ENCODE peak calls at places on chromosomes 11 and 22, in eight cellular contexts. X is cardiac fibroblast, Q is fibroblast of lung, B is H9, J is PC-3, R is B cell, M is foreskin fibroblast, K is A673. O is an unnamed sample.

GRCh38 chr11:75593337-75593915 is 31.4 kb downstream of the SERPINH1 start:
- DNase-seq in X (peak; percentile 34), Q (no peak), B (no peak), J (no peak), R (no peak), M (no peak), K (no peak), O (no peak)

GRCh38 chr22:34973016-34973415 is 92.9 kb upstream of the ISX start:
- DNase-seq in X (no peak), Q (peak; percentile 17), B (no peak), J (no peak), R (no peak), M (no peak), K (no peak), O (no peak)

GRCh38 chr22:28714043-28714442 is 27.6 kb downstream of the CHEK2 start:
- DNase-seq in X (no peak), Q (peak; percentile 23), B (no peak), J (no peak), R (no peak), M (no peak), K (no peak), O (no peak)

GRCh38 chr22:31333648-31334047 is 12.5 kb downstream of the PATZ1 start:
- DNase-seq in X (no peak), Q (no peak), B (no peak), J (no peak), R (no peak), M (no peak), K (no peak), O (no peak)

GRCh38 chr11:10355257-10355661 is 50.4 kb downstream of the ADM start:
- DNase-seq in X (peak; percentile 63), Q (peak; percentile 28), B (no peak), J (no peak), R (no peak), M (peak; percentile 81), K (no peak), O (peak; percentile 74)

GRCh38 chr11:3615998-3616397 is 25.8 kb downstream of the ART5 start:
- DNase-seq in X (no peak), Q (no peak), B (no peak), J (no peak), R (no peak), M (no peak), K (no peak), O (no peak)

GRCh38 chr22:36356708-36357694 is 30.8 kb downstream of the MYH9 start:
- DNase-seq in X (no peak), Q (peak; percentile 60), B (no peak), J (peak; percentile 56), R (no peak), M (no peak), K (no peak), O (no peak)

GRCh38 chr11:70610561-70610960 is 212.2 kb downstream of the CTTN start:
- DNase-seq in X (peak; percentile 23), Q (peak; percentile 27), B (no peak), J (no peak), R (no peak), M (peak; percentile 5), K (peak; percentile 42), O (no peak)

GRCh38 chr11:130636672-130637463 is 188.4 kb downstream of the ADAMTS15 start:
- DNase-seq in X (peak; percentile 52), Q (peak; percentile 97), B (no peak), J (peak; percentile 99), R (no peak), M (peak; percentile 63), K (no peak), O (peak; percentile 90)

GRCh38 chr11:16034074-16034473 is 322.3 kb downstream of the SOX6 start:
- DNase-seq in X (peak; percentile 11), Q (no peak), B (no peak), J (no peak), R (no peak), M (no peak), K (no peak), O (peak; percentile 2)

GRCh38 chr11:46347637-46348311 is 511 bp downstream of the DGKZ start:
- DNase-seq in X (no peak), Q (no peak), B (no peak), J (no peak), R (no peak), M (no peak), K (no peak), O (no peak)

GRCh38 chr11:36367806-36368680 is 72.0 kb downstream of the PRR5L start:
- DNase-seq in X (peak; percentile 68), Q (peak; percentile 58), B (no peak), J (no peak), R (no peak), M (no peak), K (no peak), O (no peak)

GRCh38 chr11:69360606-69361005 is 66.7 kb downstream of the MYEOV start:
- DNase-seq in X (no peak), Q (no peak), B (peak; percentile 20), J (no peak), R (no peak), M (no peak), K (no peak), O (no peak)

GRCh38 chr11:47467372-47467771 is 18.4 kb upstream of the RAPSN start:
- DNase-seq in X (no peak), Q (no peak), B (no peak), J (no peak), R (no peak), M (no peak), K (no peak), O (no peak)

DNA sequence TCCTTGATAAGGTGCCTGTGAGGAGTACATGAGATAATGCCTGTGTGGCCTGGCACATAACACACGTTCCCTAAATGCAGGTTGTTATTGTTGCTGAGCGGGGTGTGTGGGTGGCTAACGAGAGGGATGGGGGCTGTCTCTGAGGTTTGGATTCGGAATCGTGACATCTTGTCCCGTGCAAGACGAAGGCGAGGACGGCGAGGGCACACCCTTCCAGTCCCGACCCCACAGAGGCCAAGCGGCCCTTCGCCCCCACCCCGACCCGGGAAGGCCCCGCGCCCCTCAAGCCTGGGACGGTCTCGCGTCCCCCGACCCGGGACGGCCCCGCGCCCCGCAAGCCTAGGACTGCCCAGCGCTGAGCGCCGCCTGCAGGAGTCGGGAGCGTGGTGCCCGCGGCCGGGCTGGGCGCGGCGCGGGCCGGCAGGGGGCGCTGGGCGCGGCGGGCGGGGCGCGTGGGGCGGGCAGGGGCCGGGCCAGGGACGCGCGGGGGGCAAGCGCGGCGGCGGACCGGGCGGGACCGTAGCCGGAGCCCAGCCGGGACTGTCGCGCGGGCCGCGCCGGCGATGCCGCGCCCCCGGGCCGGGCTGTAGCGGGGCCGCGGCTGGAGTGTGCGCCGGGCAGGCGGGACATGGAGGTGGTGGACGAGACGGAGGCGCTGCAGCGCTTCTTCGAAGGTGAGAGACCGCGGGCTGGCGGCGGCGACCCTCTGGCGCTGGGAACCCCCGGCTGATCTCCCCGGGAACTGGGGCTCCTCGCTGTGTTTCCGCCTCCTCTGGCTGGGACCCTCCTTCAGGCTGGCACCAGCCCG is at the start of gene MYRF:
- DNase-seq in X (peak; percentile 42), Q (peak; percentile 24), B (peak; percentile 66), J (peak; percentile 54), R (no peak), M (no peak), K (peak; percentile 73), O (no peak)
- TF ChIP-seq CTCF in X (peak; percentile 30), Q (peak; percentile 43), B (peak; percentile 60), J (peak; percentile 65), R (peak; percentile 27), M (peak; percentile 44), K (peak; percentile 59), O (peak; percentile 35)

DNA sequence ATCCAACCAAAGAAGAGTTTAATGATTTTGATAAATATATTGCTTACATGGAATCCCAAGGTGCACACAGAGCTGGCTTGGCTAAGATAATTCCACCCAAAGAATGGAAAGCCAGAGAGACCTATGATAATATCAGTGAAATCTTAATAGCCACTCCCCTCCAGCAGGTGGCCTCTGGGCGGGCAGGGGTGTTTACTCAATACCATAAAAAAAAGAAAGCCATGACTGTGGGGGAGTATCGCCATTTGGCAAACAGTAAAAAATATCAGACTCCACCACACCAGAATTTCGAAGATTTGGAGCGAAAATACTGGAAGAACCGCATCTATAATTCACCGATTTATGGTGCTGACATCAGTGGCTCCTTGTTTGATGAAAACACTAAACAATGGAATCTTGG is 23.9 kb downstream of the KDM4D start:
- DNase-seq in X (no peak), Q (no peak), B (no peak), J (peak; percentile 41), R (no peak), M (no peak), K (no peak), O (peak; percentile 3)
- TF ChIP-seq CTCF in X (peak; percentile 22), Q (no peak), B (peak; percentile 39), J (peak; percentile 54), R (peak; percentile 16), M (no peak), K (peak; percentile 30), O (no peak)

GRCh38 chr11:24239016-24239720 is 257.7 kb upstream of the LUZP2 start:
- DNase-seq in X (peak; percentile 37), Q (peak; percentile 93), B (no peak), J (peak; percentile 4), R (no peak), M (peak; percentile 2), K (no peak), O (no peak)

GRCh38 chr11:24239930-24240329 is 256.9 kb upstream of the LUZP2 start:
- DNase-seq in X (no peak), Q (no peak), B (no peak), J (no peak), R (no peak), M (no peak), K (no peak), O (no peak)

GRCh38 chr11:24233041-24233440 is 263.8 kb upstream of the LUZP2 start:
- DNase-seq in X (no peak), Q (peak; percentile 34), B (no peak), J (no peak), R (no peak), M (no peak), K (no peak), O (no peak)

GRCh38 chr11:24240496-24240895 is 256.4 kb upstream of the LUZP2 start:
- DNase-seq in X (no peak), Q (no peak), B (no peak), J (no peak), R (no peak), M (no peak), K (no peak), O (no peak)

GRCh38 chr11:24234822-24235508 is 261.9 kb upstream of the LUZP2 start:
- DNase-seq in X (peak; percentile 13), Q (peak; percentile 59), B (no peak), J (peak; percentile 42), R (no peak), M (no peak), K (no peak), O (peak; percentile 27)
- TF ChIP-seq CTCF in X (no peak), Q (no peak), B (no peak), J (peak; percentile 43), R (no peak), M (peak; percentile 33), K (no peak), O (no peak)

DNA sequence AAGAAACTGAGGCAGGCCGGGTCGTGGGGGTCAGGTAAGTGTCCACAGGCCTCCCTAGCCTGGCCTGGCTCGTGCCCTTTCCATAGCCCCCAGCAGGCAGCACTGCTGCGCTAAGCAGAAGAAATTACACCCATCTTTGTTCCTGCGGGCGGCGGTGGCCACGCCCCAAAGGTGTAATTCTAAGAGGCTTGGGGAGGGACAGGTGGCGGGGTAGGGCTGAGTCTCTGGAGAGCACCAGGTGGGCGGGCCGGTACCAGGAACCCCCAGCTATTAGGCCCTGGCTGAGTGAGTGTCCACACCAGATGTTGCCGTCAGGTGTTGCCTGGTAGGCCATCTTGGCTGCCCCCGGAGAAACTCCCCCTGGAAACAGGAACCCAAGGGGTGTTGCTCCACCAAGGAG is 12.3 kb upstream of the ARAP1 start:
- DNase-seq in X (no peak), Q (no peak), B (peak; percentile 96), J (no peak), R (no peak), M (no peak), K (no peak), O (no peak)
- TF ChIP-seq CTCF in X (no peak), Q (no peak), B (peak; percentile 64), J (no peak), R (no peak), M (no peak), K (no peak), O (no peak)

O was measured in MCF 10A.